ENCODE peak calls at places on chromosomes 6 and 20, in seven cellular contexts. C is lower lobe of right lung, T is OCI-LY7, V is tibial nerve, M is Peyer's patch, H is sigmoid colon, W is mammary epithelial cell. D is an unnamed sample. For H3K4me1, the result is how much of the 10 kb centered on the place peaks cover.

GRCh38 chr6:111661541-111662041 is 55.9 kb upstream of the TRAF3IP2 start:
- DNase-seq in H (no peak), T (no peak), V (no peak), W (no peak), C (peak), M (peak), D (no peak)

GRCh38 chr6:162050579-162050978 is 677.0 kb downstream of the PRKN start:
- DNase-seq in H (no peak), W (no peak), C (no peak), M (no peak), V (no peak), T (no peak), D (no peak)

GRCh38 chr6:3872370-3872854 is 23.2 kb downstream of the FAM50B start:
- DNase-seq in V (no peak), H (no peak), T (no peak), C (no peak), M (peak), W (no peak), D (no peak)

GRCh38 chr6:137657351-137657911 is 163.2 kb upstream of the OLIG3 start:
- DNase-seq in C (no peak), V (no peak), T (no peak), H (no peak), W (peak), M (no peak), D (no peak)

GRCh38 chr20:1664911-1665310 is 7.3 kb upstream of the SIRPG start:
- DNase-seq in M (no peak), H (no peak), T (no peak), V (no peak), W (no peak), C (no peak), D (no peak)

GRCh38 chr20:2151805-2152727 is 50.4 kb downstream of the STK35 start:
- DNase-seq in C (no peak), V (no peak), T (no peak), H (no peak), W (peak), M (peak), D (no peak)

GRCh38 chr6:41757931-41758640 is 10.9 kb upstream of the PGC start:
- DNase-seq in H (no peak), V (no peak), W (no peak), C (peak), M (no peak), T (no peak), D (no peak)

GRCh38 chr20:62367483-62368302 is 581 bp upstream of the LAMA5 start:
- DNase-seq in C (no peak), H (peak), T (peak), V (no peak), M (no peak), W (no peak), D (no peak)

GRCh38 chr6:121917834-121918559 is 481.5 kb upstream of the HSF2 start:
- DNase-seq in W (peak), H (no peak), C (no peak), M (no peak), T (no peak), V (no peak), D (no peak)

GRCh38 chr20:62178316-62179161 is 4.3 kb upstream of the MTG2 start:
- DNase-seq in T (no peak), M (peak), W (no peak), V (no peak), H (no peak), C (no peak), D (no peak)

GRCh38 chr6:31210119-31210518 is 39.6 kb upstream of the POU5F1 start:
- DNase-seq in W (no peak), T (no peak), H (no peak), C (no peak), M (no peak), V (no peak), D (no peak)

GRCh38 chr6:145814035-145814500 is 527 bp downstream of the FBXO30 start:
- DNase-seq in W (peak), M (no peak), H (peak), C (peak), T (peak), V (no peak), D (no peak)

GRCh38 chr6:100796049-100796823 is 84.9 kb downstream of the ASCC3 start:
- DNase-seq in T (peak), M (no peak), H (no peak), W (no peak), V (no peak), C (no peak), D (no peak)

GRCh38 chr6:137013738-137014602 is 30.8 kb downstream of the IL20RA start:
- DNase-seq in V (no peak), T (peak), C (no peak), H (no peak), W (peak), M (no peak), D (no peak)

GRCh38 chr6:113858067-113858604 is 991 bp downstream of the MARCKS start:
- DNase-seq in C (peak), T (no peak), W (peak), M (peak), V (peak), H (peak), D (peak)

GRCh38 chr6:146433881-146434741 is 109.5 kb upstream of the RAB32 start:
- DNase-seq in H (no peak), V (no peak), T (no peak), M (no peak), C (peak), W (peak), D (peak)

GRCh38 chr20:43715511-43715910 is 11.3 kb downstream of the GTSF1L start:
- DNase-seq in T (no peak), M (no peak), V (no peak), W (no peak), H (no peak), C (no peak), D (no peak)

GRCh38 chr6:163490826-163491577 is 76.5 kb downstream of the QKI start:
- DNase-seq in W (peak), V (peak), H (peak), C (peak), T (no peak), M (no peak), D (peak)

GRCh38 chr20:35257175-35257909 is 20.6 kb downstream of the MMP24OS start:
- DNase-seq in W (no peak), C (no peak), H (no peak), T (no peak), V (no peak), M (no peak), D (no peak)

GRCh38 chr6:139863356-139863755 is 488.9 kb upstream of the CITED2 start:
- DNase-seq in M (no peak), V (no peak), T (no peak), W (no peak), C (no peak), H (no peak), D (no peak)

GRCh38 chr6:28721372-28721771 is 195.7 kb downstream of the GPX5 start:
- DNase-seq in M (no peak), V (no peak), W (no peak), H (no peak), T (no peak), C (no peak), D (no peak)

GRCh38 chr20:57079016-57080005 is 187.1 kb downstream of the BMP7 start:
- DNase-seq in T (no peak), H (no peak), C (no peak), W (no peak), M (no peak), V (no peak), D (no peak)

GRCh38 chr6:111823012-111823411 is 50.2 kb downstream of the FYN start:
- DNase-seq in H (no peak), C (no peak), T (no peak), W (no peak), V (no peak), M (no peak), D (no peak)

GRCh38 chr6:84269947-84270733 is 42.7 kb upstream of the CEP162 start:
- DNase-seq in H (no peak), T (no peak), M (no peak), V (no peak), C (no peak), W (no peak), D (no peak)

GRCh38 chr6:106525885-106526280 is 103.4 kb downstream of the RTN4IP1 start:
- DNase-seq in H (no peak), W (no peak), C (no peak), M (no peak), T (peak), V (no peak), D (no peak)

GRCh38 chr20:37345339-37346231 is at the start of gene SRC:
- DNase-seq in T (no peak), C (peak), V (peak), W (peak), M (peak), H (peak), D (peak)

GRCh38 chr6:76490456-76490855 is 418.0 kb upstream of the IMPG1 start:
- DNase-seq in V (no peak), W (no peak), C (no peak), M (no peak), H (no peak), T (no peak), D (no peak)

GRCh38 chr6:23006656-23007055 is 437.3 kb downstream of the HDGFL1 start:
- DNase-seq in M (no peak), W (no peak), T (no peak), H (no peak), V (no peak), C (no peak), D (no peak)

GRCh38 chr20:31719644-31720485 is 2.8 kb downstream of the BCL2L1 start:
- DNase-seq in W (no peak), V (no peak), H (no peak), C (no peak), M (no peak), T (no peak), D (no peak)

GRCh38 chr6:63636516-63636968 is 940 bp downstream of the PHF3 start:
- DNase-seq in W (peak), V (peak), H (no peak), T (peak), M (peak), C (peak), D (peak)

GRCh38 chr6:2127484-2127911 is 117.9 kb downstream of the GMDS start:
- DNase-seq in M (no peak), T (no peak), W (no peak), V (no peak), H (peak), C (peak), D (peak)

GRCh38 chr6:121247386-121247785 is 86.9 kb downstream of the TBC1D32 start:
- DNase-seq in T (no peak), H (no peak), M (no peak), W (peak), C (no peak), V (no peak), D (no peak)

GRCh38 chr6:139699335-139699734 is 324.9 kb upstream of the CITED2 start:
- DNase-seq in C (no peak), H (no peak), V (no peak), M (no peak), W (peak), T (no peak), D (no peak)

GRCh38 chr6:71400852-71401251 is 112.2 kb downstream of the OGFRL1 start:
- DNase-seq in C (no peak), W (no peak), H (no peak), V (no peak), M (no peak), T (no peak), D (no peak)

GRCh38 chr6:158849899-158850806 is 31.0 kb upstream of the EZR start:
- DNase-seq in M (no peak), C (no peak), T (no peak), V (no peak), W (peak), H (no peak), D (no peak)

GRCh38 chr20:19176483-19176882 is 36.0 kb upstream of the SLC24A3 start:
- DNase-seq in C (no peak), T (no peak), V (no peak), W (no peak), M (no peak), H (no peak), D (no peak)

GRCh38 chr6:143271024-143271423 is 179.5 kb downstream of the ADAT2 start:
- DNase-seq in W (peak), C (no peak), H (no peak), T (no peak), M (no peak), V (no peak), D (no peak)

GRCh38 chr6:143268439-143268838 is 182.1 kb downstream of the ADAT2 start:
- DNase-seq in T (no peak), C (no peak), W (no peak), M (no peak), V (no peak), H (no peak), D (no peak)

GRCh38 chr6:143264996-143265734 is 185.3 kb downstream of the ADAT2 start:
- DNase-seq in H (no peak), M (no peak), V (no peak), W (no peak), T (no peak), C (no peak), D (no peak)

GRCh38 chr6:143270026-143270425 is 180.5 kb downstream of the ADAT2 start:
- DNase-seq in T (no peak), M (no peak), V (no peak), W (no peak), H (no peak), C (no peak), D (no peak)

GRCh38 chr6:143267740-143268139 is 182.8 kb downstream of the ADAT2 start:
- DNase-seq in M (no peak), C (no peak), H (no peak), T (no peak), V (no peak), W (no peak), D (no peak)
- TF ChIP-seq CTCF in M (no peak), C (no peak), H (no peak), T (no peak), V (no peak), W (no peak), D (no peak)

GRCh38 chr20:24618739-24619138 is 149.3 kb downstream of the SYNDIG1 start:
- DNase-seq in C (no peak), T (no peak), W (no peak), M (no peak), H (no peak), V (no peak), D (no peak)
- H3K4me1 ChIP-seq in C (under half), T (under half), W (under half), M (under half), H (under half), V (under half), D (under half)

DNA sequence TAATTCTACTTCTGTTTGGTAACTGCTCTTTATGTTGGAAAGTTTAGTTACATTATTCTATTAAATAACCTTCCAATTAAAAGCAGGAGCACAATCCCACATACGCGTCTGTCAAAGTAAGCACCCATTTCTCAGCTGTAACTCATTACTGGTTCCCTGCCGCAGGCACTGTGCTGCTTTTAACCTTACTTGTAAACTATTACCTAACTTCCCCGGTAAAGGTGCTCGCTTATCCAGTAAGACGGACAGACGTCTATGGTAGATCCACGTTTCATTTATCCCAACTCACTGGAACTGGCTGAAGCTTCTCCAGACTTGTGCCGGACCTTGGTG is 522 bp upstream of the ENPP4 start:
- DNase-seq in M (no peak), T (peak), V (no peak), H (no peak), C (no peak), W (no peak), D (no peak)
- H3K4me3 ChIP-seq in M (peak), T (peak), V (peak), H (peak), C (peak), W (no peak), D (peak)

GRCh38 chr20:41116282-41116960 is 20.9 kb upstream of the PLCG1 start:
- DNase-seq in V (no peak), W (no peak), T (no peak), H (no peak), C (no peak), M (no peak), D (no peak)
- TF ChIP-seq CTCF in V (no peak), W (no peak), T (no peak), H (no peak), C (no peak), M (no peak), D (no peak)

GRCh38 chr20:64217539-64217938 is 38.0 kb upstream of the PCMTD2 start:
- DNase-seq in H (no peak), W (no peak), C (no peak), T (no peak), M (no peak), V (no peak), D (no peak)
- H3K4me1 ChIP-seq in H (under half), W (under half), C (under half), T (under half), M (under half), V (under half), D (under half)

DNA sequence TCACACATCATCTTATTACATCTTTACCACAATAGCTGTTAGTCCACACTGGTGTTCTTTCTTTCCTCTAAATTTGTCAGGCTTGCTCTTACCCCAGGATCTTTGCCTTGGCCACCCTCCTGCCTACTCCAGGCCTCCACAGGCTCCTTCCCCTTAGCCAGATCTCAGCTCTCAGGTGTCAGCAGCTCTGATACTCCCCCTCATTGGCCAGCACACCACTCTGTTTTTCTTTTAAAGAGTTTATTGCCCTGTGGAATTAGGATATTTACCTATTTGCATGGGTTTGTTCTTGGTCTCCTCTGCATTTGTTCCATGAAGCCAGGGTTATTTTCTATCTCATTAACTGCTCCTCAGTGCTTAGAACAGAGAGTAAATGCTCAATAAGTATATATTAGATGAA is 36.7 kb downstream of the GCNT2 start:
- DNase-seq in C (no peak), H (no peak), V (no peak), W (no peak), M (no peak), T (no peak), D (no peak)
- H3K4me3 ChIP-seq in C (no peak), H (peak), V (no peak), W (no peak), M (no peak), T (no peak), D (no peak)

GRCh38 chr6:149237464-149237863 is 80.0 kb upstream of the TAB2 start:
- DNase-seq in C (no peak), W (no peak), H (no peak), M (no peak), V (no peak), T (no peak), D (no peak)
- TF ChIP-seq CTCF in C (no peak), W (no peak), H (no peak), M (no peak), V (no peak), T (peak), D (no peak)